ENCODE peak calls at places on chromosomes 16 and 17, in nine cellular contexts. Z, J, M, N, V, H, Q, I and X are unnamed samples.

GRCh38 chr16:88611220-88611821 is 27.1 kb upstream of the IL17C start:
- DNase-seq in J (no peak), M (no peak), Q (no peak), H (no peak), I (no peak), N (peak), Z (no peak), V (no peak), X (no peak)

GRCh38 chr17:35871415-35871814 is 2.7 kb upstream of the HEATR9 start:
- DNase-seq in J (no peak), V (no peak), H (no peak), I (no peak), Q (no peak), M (peak), N (no peak), Z (no peak), X (no peak)

GRCh38 chr16:2194166-2194834 is 2.1 kb downstream of the CASKIN1 start:
- DNase-seq in M (peak), J (no peak), V (no peak), Q (no peak), N (no peak), I (peak), H (no peak), Z (no peak), X (peak)

GRCh38 chr17:77755410-77755963 is 203.0 kb upstream of the TNRC6C start:
- DNase-seq in J (no peak), V (no peak), N (no peak), I (no peak), Z (no peak), Q (no peak), H (no peak), M (no peak), X (no peak)

GRCh38 chr16:30186782-30187555 is 3.6 kb downstream of the CORO1A start:
- DNase-seq in M (peak), V (peak), I (peak), H (peak), Q (peak), J (no peak), Z (no peak), N (peak), X (peak)

GRCh38 chr16:57916735-57917450 is 54.0 kb downstream of the CNGB1 start:
- DNase-seq in M (no peak), N (no peak), V (no peak), I (no peak), H (no peak), J (no peak), Z (no peak), Q (no peak), X (peak)

GRCh38 chr17:42518755-42519545 is 17.1 kb upstream of the NAGLU start:
- DNase-seq in M (peak), J (no peak), I (peak), Q (no peak), Z (no peak), V (peak), H (no peak), N (peak), X (no peak)

GRCh38 chr16:87216824-87217205 is 100.4 kb downstream of the C16orf95 start:
- DNase-seq in Z (no peak), M (no peak), H (no peak), N (no peak), V (no peak), I (peak), J (no peak), Q (no peak), X (no peak)

GRCh38 chr16:86929149-86929871 is 351.0 kb downstream of the FOXL1 start:
- DNase-seq in H (no peak), V (no peak), J (no peak), Z (no peak), I (no peak), Q (no peak), N (no peak), M (peak), X (peak)

GRCh38 chr17:29178750-29179231 is 1.4 kb downstream of the MYO18A start:
- DNase-seq in I (no peak), M (no peak), H (no peak), J (no peak), Z (no peak), V (no peak), N (peak), Q (no peak), X (peak)

GRCh38 chr17:67990909-67991308 is 5.4 kb downstream of the C17orf58 start:
- DNase-seq in V (no peak), N (no peak), Q (no peak), H (no peak), Z (no peak), I (no peak), J (no peak), M (no peak), X (no peak)

GRCh38 chr16:67930678-67931211 is 917 bp downstream of the CTRL start:
- DNase-seq in M (no peak), V (no peak), Q (no peak), H (no peak), J (no peak), N (no peak), Z (no peak), I (no peak), X (no peak)

GRCh38 chr17:14559720-14560119 is 258.8 kb downstream of the HS3ST3B1 start:
- DNase-seq in N (no peak), Q (no peak), M (no peak), I (no peak), J (no peak), V (no peak), Z (no peak), H (no peak), X (no peak)

GRCh38 chr17:74769266-74769855 is 6.8 kb downstream of the NAT9 start:
- DNase-seq in N (peak), I (no peak), V (no peak), H (no peak), Q (no peak), Z (no peak), J (no peak), M (no peak), X (no peak)

GRCh38 chr16:67673712-67674580 is 7.3 kb downstream of the C16orf86 start:
- DNase-seq in Q (no peak), M (no peak), V (peak), Z (no peak), N (peak), J (no peak), I (peak), H (no peak), X (no peak)

GRCh38 chr17:333626-334396 is 18.8 kb downstream of the RPH3AL start:
- DNase-seq in J (no peak), M (no peak), N (peak), Z (no peak), I (peak), Q (no peak), H (no peak), V (no peak), X (no peak)

GRCh38 chr16:8686879-8687278 is 12.5 kb downstream of the ABAT start:
- DNase-seq in H (no peak), N (no peak), Q (no peak), I (no peak), J (no peak), V (no peak), M (no peak), Z (no peak), X (no peak)

GRCh38 chr17:1583569-1583968 is 21.0 kb upstream of the PITPNA start:
- DNase-seq in Z (no peak), V (no peak), N (peak), M (no peak), I (no peak), J (no peak), Q (no peak), H (no peak), X (no peak)

GRCh38 chr17:60392845-60393702 is 1.1 kb upstream of the USP32 start:
- DNase-seq in V (peak), H (no peak), Z (no peak), I (peak), Q (peak), N (peak), J (no peak), M (peak), X (peak)

GRCh38 chr17:82583720-82584234 is 64.2 kb downstream of the FOXK2 start:
- DNase-seq in J (no peak), I (no peak), Z (no peak), M (no peak), N (no peak), V (no peak), Q (no peak), H (no peak), X (no peak)

GRCh38 chr17:1143573-1143972 is 36.2 kb downstream of the ABR start:
- DNase-seq in N (no peak), J (no peak), Q (no peak), I (peak), H (no peak), Z (no peak), V (no peak), M (peak), X (no peak)

GRCh38 chr17:17495448-17496188 is 577 bp downstream of the RASD1 start:
- DNase-seq in N (peak), Q (no peak), J (no peak), Z (no peak), H (no peak), M (peak), V (no peak), I (no peak), X (no peak)

GRCh38 chr17:27573548-27573947 is 57.4 kb upstream of the LGALS9 start:
- DNase-seq in H (no peak), V (no peak), Q (no peak), J (no peak), I (no peak), M (no peak), N (no peak), Z (no peak), X (no peak)

GRCh38 chr16:2817496-2818277 is 650 bp downstream of the PRSS21 start:
- DNase-seq in J (no peak), Q (no peak), V (no peak), M (peak), N (no peak), H (no peak), Z (no peak), I (no peak), X (no peak)

GRCh38 chr17:28807925-28808641 is 34.5 kb downstream of the FAM222B start:
- DNase-seq in N (peak), V (peak), J (no peak), I (peak), Q (no peak), Z (peak), H (no peak), M (peak), X (peak)

GRCh38 chr16:7268182-7268581 is 64.5 kb upstream of the RBFOX1 start:
- DNase-seq in J (no peak), M (peak), Z (no peak), H (no peak), N (peak), Q (no peak), V (no peak), I (no peak), X (peak)

GRCh38 chr17:39702901-39703893 is 3.3 kb downstream of the ERBB2 start:
- DNase-seq in J (no peak), N (no peak), M (no peak), Z (no peak), I (no peak), Q (no peak), V (no peak), H (no peak), X (no peak)

GRCh38 chr16:89843409-89844350 is 15.4 kb downstream of the SPIRE2 start:
- DNase-seq in N (no peak), Z (no peak), H (no peak), I (no peak), Q (no peak), V (no peak), M (no peak), J (no peak), X (no peak)

GRCh38 chr17:31877911-31878702 is 19.1 kb upstream of the COPRS start:
- DNase-seq in V (no peak), I (peak), H (no peak), Q (peak), N (no peak), J (no peak), M (no peak), Z (no peak), X (no peak)

GRCh38 chr16:766820-767640 is 6.5 kb downstream of the MSLN start:
- DNase-seq in M (no peak), Z (no peak), V (no peak), Q (no peak), I (no peak), J (no peak), H (no peak), N (no peak), X (no peak)

GRCh38 chr16:6206080-6206479 is 1108.5 kb upstream of the EEF2KMT start:
- DNase-seq in Z (no peak), H (no peak), Q (no peak), N (peak), I (no peak), J (no peak), V (no peak), M (no peak), X (no peak)

GRCh38 chr17:69222707-69223106 is 5.9 kb downstream of the ABCA10 start:
- DNase-seq in M (no peak), V (no peak), Q (no peak), Z (no peak), J (no peak), I (no peak), H (no peak), N (no peak), X (no peak)

GRCh38 chr16:84717484-84717883 is 17.7 kb downstream of the USP10 start:
- DNase-seq in M (no peak), J (no peak), Z (no peak), V (no peak), H (no peak), Q (no peak), N (no peak), I (no peak), X (peak)

GRCh38 chr17:48231995-48232729 is 124.6 kb downstream of the SNX11 start:
- DNase-seq in J (no peak), N (no peak), I (no peak), V (no peak), Q (no peak), H (no peak), Z (no peak), M (no peak), X (no peak)

GRCh38 chr17:2363318-2363717 is 26.0 kb downstream of the SGSM2 start:
- DNase-seq in M (no peak), I (no peak), N (no peak), J (no peak), H (no peak), Q (no peak), Z (no peak), V (no peak), X (no peak)

GRCh38 chr16:30342751-30343490 is 12.2 kb downstream of the CD2BP2 start:
- DNase-seq in I (no peak), V (no peak), J (no peak), Z (no peak), H (no peak), Q (no peak), N (no peak), M (no peak), X (no peak)

GRCh38 chr17:60345233-60345632 is 46.7 kb downstream of the USP32 start:
- DNase-seq in Q (no peak), M (no peak), H (no peak), I (no peak), V (no peak), Z (no peak), N (no peak), J (no peak), X (no peak)